ENCODE peak calls at places on chromosome 1, in six cellular contexts. Y is CD8-positive, alpha-beta T cell; O is body of pancreas; S is SJSA1; P is testis; Z is Peyer's patch. L is an unnamed sample.

GRCh38 chr1:109398343-109399225 is 866 bp upstream of the SORT1 start:
- DNase-seq in Y (peak; percentile 6), S (no peak), P (no peak), Z (no peak), O (no peak), L (peak; percentile 23)

GRCh38 chr1:179929955-179930798 is 24.4 kb upstream of the CEP350 start:
- DNase-seq in P (no peak), S (no peak), Y (no peak), Z (no peak), O (peak; percentile 15), L (no peak)

GRCh38 chr1:228005511-228006033 is 1.2 kb upstream of the WNT3A start:
- DNase-seq in P (no peak), O (no peak), Y (no peak), S (no peak), Z (no peak), L (no peak)

GRCh38 chr1:246063013-246063616 is 444.0 kb downstream of the SMYD3 start:
- DNase-seq in P (no peak), Z (no peak), O (no peak), S (no peak), Y (no peak), L (no peak)

GRCh38 chr1:156813750-156814570 is 2.7 kb downstream of the SH2D2A start:
- DNase-seq in Y (peak; percentile 86), P (peak; percentile 77), O (peak; percentile 73), S (no peak), Z (peak; percentile 86), L (peak; percentile 82)

GRCh38 chr1:240424740-240425464 is 187.1 kb downstream of the GREM2 start:
- DNase-seq in O (no peak), P (no peak), Z (no peak), Y (no peak), S (no peak), L (no peak)

GRCh38 chr1:6040859-6041415 is 4.8 kb upstream of the KCNAB2 start:
- DNase-seq in P (no peak), Z (no peak), Y (no peak), O (no peak), S (no peak), L (no peak)

GRCh38 chr1:37001697-37002096 is 32.6 kb downstream of the GRIK3 start:
- DNase-seq in Y (no peak), P (no peak), S (no peak), Z (no peak), O (no peak), L (no peak)

GRCh38 chr1:243849089-243850012 is 692 bp downstream of the AKT3 start:
- DNase-seq in Y (peak; percentile 76), O (peak; percentile 42), P (peak; percentile 81), Z (peak; percentile 57), S (peak; percentile 61), L (peak; percentile 25)

GRCh38 chr1:30880631-30881155 is 27.9 kb downstream of the SDC3 start:
- DNase-seq in S (no peak), P (no peak), Z (no peak), O (no peak), Y (no peak), L (no peak)

GRCh38 chr1:221487781-221488520 is 253.9 kb downstream of the DUSP10 start:
- DNase-seq in O (no peak), Z (no peak), P (no peak), Y (no peak), S (no peak), L (no peak)

GRCh38 chr1:222709700-222710153 is 2.6 kb downstream of the AIDA start:
- DNase-seq in Y (no peak), S (no peak), P (no peak), O (no peak), Z (no peak), L (no peak)

GRCh38 chr1:222716393-222716792 is 4.0 kb downstream of the BROX start:
- DNase-seq in S (no peak), O (no peak), P (no peak), Y (no peak), Z (no peak), L (no peak)

GRCh38 chr1:222712253-222713090 is at the start of the genes AIDA and BROX:
- DNase-seq in S (peak; percentile 94), Y (peak; percentile 98), P (peak; percentile 95), Z (peak; percentile 98), O (peak; percentile 93), L (peak; percentile 97)

GRCh38 chr1:222711319-222712252 is 705 bp downstream of the AIDA start:
- DNase-seq in S (peak; percentile 67), O (peak; percentile 59), P (peak; percentile 66), Z (peak; percentile 73), Y (peak; percentile 61), L (peak; percentile 72)

DNA sequence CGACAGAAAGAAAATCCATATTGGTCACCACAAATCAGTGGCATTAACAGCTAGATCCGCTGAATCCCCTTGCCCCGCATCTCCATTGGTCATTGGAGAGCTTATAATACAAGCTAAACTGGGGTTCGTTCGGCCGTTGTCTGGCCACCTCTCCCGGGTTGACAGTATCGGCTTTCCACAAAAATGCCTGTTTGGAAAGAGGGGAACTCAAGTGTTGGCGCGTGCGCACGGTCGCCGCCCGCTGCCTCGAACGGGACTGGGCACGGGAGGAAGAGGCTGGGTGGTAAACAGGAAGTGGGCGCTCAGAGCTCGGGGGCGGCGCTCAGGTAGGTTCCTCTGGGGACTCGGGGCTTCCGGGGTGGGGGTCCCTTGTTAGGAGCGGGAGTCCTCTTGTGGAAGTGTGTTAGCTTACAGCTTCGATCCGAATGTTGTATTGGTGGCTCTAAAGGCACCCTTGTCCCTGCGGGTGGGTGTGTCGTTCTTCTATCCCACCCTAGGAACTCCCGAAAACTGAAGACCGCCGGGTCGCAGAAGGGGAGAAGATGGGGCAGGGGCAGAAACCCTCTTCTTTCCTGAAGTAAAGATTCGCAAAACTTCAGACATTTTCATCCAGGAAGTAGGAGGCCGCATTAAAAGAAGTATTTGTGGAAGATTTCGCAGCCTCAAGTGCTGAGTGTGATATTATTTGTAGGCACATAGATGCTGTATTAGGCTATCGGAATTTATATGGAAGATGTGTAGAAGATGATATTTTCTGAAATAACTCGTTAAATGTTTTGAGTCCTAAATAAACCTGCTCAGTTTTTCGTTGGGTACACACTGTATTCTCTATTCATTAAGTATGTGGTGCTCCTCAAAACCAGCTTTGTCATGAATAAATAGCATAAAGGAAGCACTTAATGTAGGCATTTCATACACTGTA is 988 bp downstream of the BROX start:
- DNase-seq in P (peak; percentile 97), O (peak; percentile 95), Z (peak; percentile 92), Y (peak; percentile 93), S (peak; percentile 93), L (peak; percentile 96)
- H3K4me3 ChIP-seq in P (peak overlapping the region; percentile 84), O (peak overlapping the region; percentile 24), Z (peak overlapping the region; percentile 94), Y (peak overlapping the region; percentile 94), S (peak overlapping the region; percentile 67), L (peak overlapping the region; percentile 63)

GRCh38 chr1:151373196-151373595 is 691 bp upstream of the SELENBP1 start:
- DNase-seq in P (no peak), O (no peak), Z (no peak), Y (no peak), S (no peak), L (no peak)

GRCh38 chr1:151371340-151371739 is 1.2 kb downstream of the SELENBP1 start:
- DNase-seq in S (no peak), P (peak; percentile 69), Z (peak; percentile 66), O (peak; percentile 81), Y (no peak), L (peak; percentile 82)

GRCh38 chr1:151371744-151372410 is 628 bp downstream of the SELENBP1 start:
- DNase-seq in P (no peak), S (peak; percentile 54), Y (no peak), O (peak; percentile 59), Z (peak; percentile 67), L (peak; percentile 73)

GRCh38 chr1:151370211-151370911 is 2.1 kb downstream of the SELENBP1 start:
- DNase-seq in Z (no peak), Y (no peak), O (no peak), P (no peak), S (no peak), L (peak; percentile 50)

GRCh38 chr1:151372411-151372934 is at the start of gene SELENBP1:
- DNase-seq in Y (no peak), S (peak; percentile 79), Z (peak; percentile 94), P (peak; percentile 84), O (peak; percentile 96), L (peak; percentile 98)
- H3K4me3 ChIP-seq in Y (no peak within 1 kb of the TSS), S (peak within 1 kb of the TSS; percentile 34), Z (peak within 1 kb of the TSS; percentile 62), P (peak within 1 kb of the TSS; percentile 26), O (no peak within 1 kb of the TSS), L (peak within 1 kb of the TSS; percentile 52)

DNA sequence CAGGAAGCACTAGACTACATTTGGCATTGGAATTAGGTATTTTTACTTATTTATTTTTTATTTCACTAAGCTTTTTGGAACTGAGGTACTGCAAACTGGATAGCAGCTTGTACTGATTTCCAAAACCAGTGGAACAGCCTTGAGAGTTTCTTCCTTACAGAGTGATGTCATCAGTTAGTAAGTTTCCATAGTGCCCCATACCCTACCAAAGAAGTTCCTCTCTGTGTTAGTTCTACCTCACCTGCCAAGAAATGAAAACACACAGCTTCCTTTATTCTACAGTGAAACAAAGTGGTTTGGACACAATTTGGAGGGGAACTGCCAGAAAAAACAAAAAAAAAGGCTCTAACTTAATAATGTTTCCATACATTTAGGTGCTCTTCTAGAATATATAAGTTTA is 430.9 kb upstream of the ADGRL2 start:
- DNase-seq in Y (no peak), P (no peak), O (no peak), Z (no peak), S (no peak), L (no peak)
- H3K4me3 ChIP-seq in Y (no peak overlapping the region), P (no peak overlapping the region), O (no peak overlapping the region), Z (no peak overlapping the region), S (no peak overlapping the region), L (no peak overlapping the region)

DNA sequence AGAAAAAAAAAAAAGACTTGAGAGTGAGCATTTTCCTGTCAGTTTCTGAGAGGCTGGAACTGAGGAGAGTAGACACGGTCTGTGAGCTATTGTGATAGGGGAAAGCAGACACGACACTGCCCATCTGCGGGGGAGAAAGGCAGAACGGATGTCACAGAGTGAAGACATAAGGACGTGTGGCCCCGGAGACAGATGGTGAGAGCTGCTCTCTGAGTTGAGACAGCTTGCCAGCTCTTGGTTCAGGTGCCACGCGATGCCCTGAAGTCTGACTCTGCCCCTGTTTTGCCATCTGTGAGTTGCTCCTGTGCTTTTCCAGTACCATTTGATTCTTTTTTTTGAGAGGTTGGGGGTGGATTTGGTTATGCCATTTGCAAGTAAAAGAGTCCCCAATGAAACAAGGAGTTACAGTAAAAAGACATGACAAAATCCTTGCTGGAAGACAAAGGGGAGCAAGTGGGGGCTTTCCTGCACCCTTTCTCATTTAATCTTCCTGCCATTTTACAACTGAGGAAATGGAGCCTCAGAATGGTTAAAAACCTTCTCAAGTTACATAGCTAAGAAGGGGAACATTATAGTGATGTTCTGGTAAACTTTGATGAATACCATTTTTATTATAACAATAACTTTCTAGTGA is 128.9 kb upstream of the DNAH14 start:
- DNase-seq in S (no peak), P (no peak), O (no peak), Z (no peak), Y (no peak), L (no peak)
- H3K4me3 ChIP-seq in S (no peak overlapping the region), P (no peak overlapping the region), O (no peak overlapping the region), Z (no peak overlapping the region), Y (no peak overlapping the region), L (no peak overlapping the region)

DNA sequence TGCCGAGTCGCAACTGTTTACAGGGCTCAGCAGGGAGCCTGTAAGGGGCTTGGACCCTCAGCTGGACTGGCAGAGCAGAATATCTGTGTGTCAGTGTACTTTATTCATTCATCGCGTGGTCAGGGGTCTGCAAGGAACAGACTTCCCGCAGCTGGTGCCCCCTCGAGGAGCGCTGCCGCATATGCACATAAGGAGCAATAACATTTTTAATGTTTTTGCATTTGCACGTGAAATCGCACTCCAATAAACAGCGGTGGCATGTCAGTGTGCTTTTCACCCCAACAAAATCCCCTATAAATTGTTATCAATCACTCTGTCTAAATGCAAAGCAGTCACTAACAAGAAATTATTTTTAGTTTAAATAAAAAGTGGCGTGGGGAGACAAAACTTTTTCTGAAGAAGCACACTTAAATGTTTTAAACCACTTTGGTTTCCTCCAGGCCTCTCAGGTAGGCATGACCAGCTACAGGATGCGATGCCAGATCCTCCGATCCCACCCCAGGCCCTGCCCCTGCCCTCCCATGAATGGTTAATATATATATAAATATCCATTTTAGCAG is 3.5 kb downstream of the FMO1 start:
- DNase-seq in Z (peak; percentile 59), Y (no peak), S (no peak), P (peak; percentile 45), O (peak; percentile 22), L (peak; percentile 51)
- H3K4me3 ChIP-seq in Z (peak overlapping the region; percentile 68), Y (peak overlapping the region; percentile 56), S (peak overlapping the region; percentile 39), P (peak overlapping the region; percentile 55), O (peak overlapping the region; percentile 20), L (peak overlapping the region; percentile 45)